ENCODE peak calls at places on chromosome 11, in six cellular contexts. M, N, A, O, W and F are unnamed samples.

GRCh38 chr11:69183613-69184012 is 27.9 kb downstream of the SMIM38 start:
- DNase-seq in M (no peak), N (no peak), A (no peak), O (no peak), W (no peak), F (no peak)

GRCh38 chr11:71204748-71205664 is 47.4 kb downstream of the SHANK2 start:
- DNase-seq in M (no peak), N (no peak), A (no peak), O (no peak), W (no peak), F (no peak)

GRCh38 chr11:9575531-9576240 is 2.2 kb downstream of the WEE1 start:
- DNase-seq in M (no peak), N (no peak), A (no peak), O (peak; percentile 36), W (no peak), F (no peak)

GRCh38 chr11:64753380-64754123 is 6.2 kb downstream of the PYGM start:
- DNase-seq in M (no peak), N (no peak), A (no peak), O (no peak), W (no peak), F (no peak)

GRCh38 chr11:130882138-130882551 is 34.1 kb downstream of the SNX19 start:
- DNase-seq in M (no peak), N (no peak), A (no peak), O (no peak), W (no peak), F (no peak)

GRCh38 chr11:26753738-26754504 is 32.1 kb upstream of the SLC5A12 start:
- DNase-seq in M (peak; percentile 41), N (no peak), A (no peak), O (peak; percentile 85), W (peak; percentile 8), F (no peak)

GRCh38 chr11:44006882-44007495 is 40.8 kb upstream of the ACCSL start:
- DNase-seq in M (peak; percentile 52), N (no peak), A (no peak), O (no peak), W (no peak), F (no peak)

GRCh38 chr11:69443138-69443967 is 38.1 kb upstream of the LINC01488 start:
- DNase-seq in M (peak; percentile 45), N (peak; percentile 58), A (peak; percentile 82), O (peak; percentile 98), W (no peak), F (no peak)

GRCh38 chr11:78217650-78218541 is 29.2 kb downstream of the USP35 start:
- DNase-seq in M (no peak), N (no peak), A (no peak), O (no peak), W (no peak), F (no peak)

GRCh38 chr11:69651834-69652620 is 11.1 kb downstream of the CCND1 start:
- DNase-seq in M (no peak), N (no peak), A (no peak), O (no peak), W (no peak), F (no peak)

GRCh38 chr11:6925636-6926207 is 504 bp upstream of the ZNF215 start:
- DNase-seq in M (no peak), N (no peak), A (no peak), O (peak; percentile 8), W (no peak), F (no peak)